ENCODE peak calls at places on chromosomes 11 and 22, in nine cellular contexts. One of them, this sample, is unnamed.

GRCh38 chr22:29325356-29325755 is 9.9 kb upstream of the RASL10A start:
- DNase-seq in left ventricle myocardium inferior: no peak
- DNase-seq in pancreas: no peak
- DNase-seq in tibial nerve: no peak
- DNase-seq in fibroblast of lung: no peak
- DNase-seq in lower leg skin: no peak
- DNase-seq in SK-N-SH: no peak
- DNase-seq in ascending aorta: no peak
- DNase-seq in choroid plexus epithelial cell: no peak
- DNase-seq in this sample: no peak

GRCh38 chr11:36034572-36035331 is 90.9 kb downstream of the LDLRAD3 start:
- DNase-seq in ascending aorta: no peak
- DNase-seq in SK-N-SH: peak
- DNase-seq in tibial nerve: no peak
- DNase-seq in lower leg skin: no peak
- DNase-seq in left ventricle myocardium inferior: no peak
- DNase-seq in pancreas: no peak
- DNase-seq in choroid plexus epithelial cell: peak
- DNase-seq in fibroblast of lung: peak
- DNase-seq in this sample: peak

GRCh38 chr11:12269104-12269441 is 108.3 kb upstream of the PARVA start:
- DNase-seq in tibial nerve: no peak
- DNase-seq in left ventricle myocardium inferior: no peak
- DNase-seq in pancreas: peak
- DNase-seq in lower leg skin: no peak
- DNase-seq in SK-N-SH: peak
- DNase-seq in fibroblast of lung: no peak
- DNase-seq in choroid plexus epithelial cell: peak
- DNase-seq in ascending aorta: peak
- DNase-seq in this sample: peak

GRCh38 chr11:77400306-77400705 is 73.6 kb downstream of the PAK1 start:
- DNase-seq in ascending aorta: no peak
- DNase-seq in choroid plexus epithelial cell: no peak
- DNase-seq in tibial nerve: no peak
- DNase-seq in lower leg skin: no peak
- DNase-seq in SK-N-SH: no peak
- DNase-seq in left ventricle myocardium inferior: no peak
- DNase-seq in fibroblast of lung: no peak
- DNase-seq in pancreas: no peak
- DNase-seq in this sample: no peak

GRCh38 chr22:18078329-18079041 is 695 bp downstream of the PEX26 start:
- DNase-seq in tibial nerve: no peak
- DNase-seq in fibroblast of lung: peak
- DNase-seq in pancreas: peak
- DNase-seq in lower leg skin: no peak
- DNase-seq in SK-N-SH: peak
- DNase-seq in left ventricle myocardium inferior: no peak
- DNase-seq in ascending aorta: no peak
- DNase-seq in choroid plexus epithelial cell: peak
- DNase-seq in this sample: no peak

GRCh38 chr11:133808393-133809140 is 36.7 kb downstream of the SPATA19 start:
- DNase-seq in fibroblast of lung: no peak
- DNase-seq in left ventricle myocardium inferior: no peak
- DNase-seq in pancreas: no peak
- DNase-seq in choroid plexus epithelial cell: peak
- DNase-seq in SK-N-SH: no peak
- DNase-seq in lower leg skin: no peak
- DNase-seq in ascending aorta: no peak
- DNase-seq in tibial nerve: no peak
- DNase-seq in this sample: peak

GRCh38 chr22:28151241-28151640 is 232.2 kb upstream of the PITPNB start:
- DNase-seq in choroid plexus epithelial cell: no peak
- DNase-seq in tibial nerve: no peak
- DNase-seq in pancreas: no peak
- DNase-seq in SK-N-SH: no peak
- DNase-seq in ascending aorta: no peak
- DNase-seq in fibroblast of lung: no peak
- DNase-seq in left ventricle myocardium inferior: no peak
- DNase-seq in lower leg skin: no peak
- DNase-seq in this sample: no peak

GRCh38 chr22:32905400-32905799 is 103.9 kb downstream of the TIMP3 start:
- DNase-seq in SK-N-SH: peak
- DNase-seq in tibial nerve: no peak
- DNase-seq in ascending aorta: no peak
- DNase-seq in left ventricle myocardium inferior: no peak
- DNase-seq in lower leg skin: no peak
- DNase-seq in pancreas: no peak
- DNase-seq in fibroblast of lung: peak
- DNase-seq in choroid plexus epithelial cell: no peak
- DNase-seq in this sample: no peak

GRCh38 chr22:30861688-30862552 is 106.7 kb downstream of the MORC2 start:
- DNase-seq in lower leg skin: no peak
- DNase-seq in fibroblast of lung: no peak
- DNase-seq in choroid plexus epithelial cell: no peak
- DNase-seq in ascending aorta: peak
- DNase-seq in tibial nerve: peak
- DNase-seq in left ventricle myocardium inferior: no peak
- DNase-seq in SK-N-SH: peak
- DNase-seq in pancreas: no peak
- DNase-seq in this sample: no peak

DNA sequence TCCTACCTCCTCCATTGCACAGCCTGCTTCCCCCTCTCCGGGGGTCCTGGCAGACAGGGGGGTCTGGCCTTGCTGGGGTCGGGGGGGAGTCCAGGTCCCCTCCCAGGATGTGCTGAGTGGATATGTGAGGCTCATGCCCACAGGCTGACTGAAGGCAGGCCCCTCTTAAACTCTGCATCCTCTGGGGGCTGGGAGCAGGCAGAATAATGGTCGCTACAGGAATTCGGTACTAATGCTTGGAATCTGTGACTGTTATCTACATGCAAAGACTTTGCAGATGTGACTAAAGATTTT is 1.6 kb upstream of the SUN2 start:
- DNase-seq in left ventricle myocardium inferior: no peak
- DNase-seq in tibial nerve: no peak
- DNase-seq in SK-N-SH: no peak
- DNase-seq in fibroblast of lung: no peak
- DNase-seq in ascending aorta: no peak
- DNase-seq in pancreas: peak
- DNase-seq in choroid plexus epithelial cell: no peak
- DNase-seq in lower leg skin: no peak
- DNase-seq in this sample: no peak
- H3K4me3 ChIP-seq in left ventricle myocardium inferior: no peak
- H3K4me3 ChIP-seq in tibial nerve: no peak
- H3K4me3 ChIP-seq in SK-N-SH: no peak
- H3K4me3 ChIP-seq in fibroblast of lung: no peak
- H3K4me3 ChIP-seq in ascending aorta: no peak
- H3K4me3 ChIP-seq in pancreas: no peak
- H3K4me3 ChIP-seq in choroid plexus epithelial cell: no peak
- H3K4me3 ChIP-seq in lower leg skin: no peak
- H3K4me3 ChIP-seq in this sample: no peak

GRCh38 chr11:62445314-62445740 is 26.5 kb downstream of the SCGB1A1 start:
- DNase-seq in SK-N-SH: no peak
- DNase-seq in fibroblast of lung: peak
- DNase-seq in left ventricle myocardium inferior: peak
- DNase-seq in pancreas: no peak
- DNase-seq in tibial nerve: no peak
- DNase-seq in lower leg skin: no peak
- DNase-seq in choroid plexus epithelial cell: no peak
- DNase-seq in ascending aorta: peak
- DNase-seq in this sample: peak

GRCh38 chr11:62446091-62446490 is 27.3 kb downstream of the SCGB1A1 start:
- DNase-seq in left ventricle myocardium inferior: no peak
- DNase-seq in lower leg skin: no peak
- DNase-seq in pancreas: no peak
- DNase-seq in ascending aorta: peak
- DNase-seq in choroid plexus epithelial cell: no peak
- DNase-seq in fibroblast of lung: no peak
- DNase-seq in tibial nerve: no peak
- DNase-seq in SK-N-SH: no peak
- DNase-seq in this sample: no peak

GRCh38 chr11:62443390-62444201 is 24.8 kb downstream of the SCGB1A1 start:
- DNase-seq in ascending aorta: peak
- DNase-seq in tibial nerve: peak
- DNase-seq in fibroblast of lung: peak
- DNase-seq in choroid plexus epithelial cell: no peak
- DNase-seq in SK-N-SH: peak
- DNase-seq in pancreas: no peak
- DNase-seq in lower leg skin: no peak
- DNase-seq in left ventricle myocardium inferior: peak
- DNase-seq in this sample: peak

GRCh38 chr11:62444835-62445234 is 26.0 kb downstream of the SCGB1A1 start:
- DNase-seq in pancreas: no peak
- DNase-seq in fibroblast of lung: no peak
- DNase-seq in ascending aorta: no peak
- DNase-seq in SK-N-SH: no peak
- DNase-seq in lower leg skin: no peak
- DNase-seq in tibial nerve: no peak
- DNase-seq in choroid plexus epithelial cell: no peak
- DNase-seq in left ventricle myocardium inferior: no peak
- DNase-seq in this sample: no peak

DNA sequence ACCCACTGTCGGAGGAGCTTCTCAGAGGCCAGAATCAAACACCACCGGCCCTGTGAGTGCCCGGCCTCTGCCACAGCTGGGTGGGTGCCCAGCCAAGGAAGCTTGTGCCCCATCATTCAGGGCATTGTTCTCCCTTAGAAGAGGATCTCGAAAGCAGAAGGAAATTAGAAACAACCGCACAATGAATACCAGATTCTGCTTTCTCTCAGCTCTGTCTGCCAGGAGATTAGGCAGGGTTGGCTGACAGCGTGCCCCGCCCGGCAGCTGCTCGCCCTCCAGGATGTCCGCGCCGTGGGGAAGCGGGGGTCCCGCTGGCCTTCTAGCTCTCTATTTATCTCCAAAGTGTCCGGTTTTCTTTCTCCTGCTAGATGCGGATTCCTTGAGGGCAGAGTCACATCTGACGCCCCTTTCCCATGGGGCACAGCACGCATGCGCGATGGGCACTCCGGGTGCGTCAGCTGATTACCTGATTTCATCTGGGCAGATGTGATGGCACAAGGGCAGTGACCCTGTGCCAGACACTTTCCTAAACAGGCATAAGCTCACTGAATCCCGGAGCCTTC is 25.5 kb downstream of the SCGB1A1 start:
- DNase-seq in pancreas: no peak
- DNase-seq in choroid plexus epithelial cell: peak
- DNase-seq in SK-N-SH: peak
- DNase-seq in fibroblast of lung: peak
- DNase-seq in tibial nerve: peak
- DNase-seq in left ventricle myocardium inferior: peak
- DNase-seq in lower leg skin: peak
- DNase-seq in ascending aorta: peak
- DNase-seq in this sample: peak
- H3K4me3 ChIP-seq in pancreas: peak
- H3K4me3 ChIP-seq in choroid plexus epithelial cell: peak
- H3K4me3 ChIP-seq in SK-N-SH: peak
- H3K4me3 ChIP-seq in fibroblast of lung: peak
- H3K4me3 ChIP-seq in tibial nerve: peak
- H3K4me3 ChIP-seq in left ventricle myocardium inferior: peak
- H3K4me3 ChIP-seq in lower leg skin: no peak
- H3K4me3 ChIP-seq in ascending aorta: peak
- H3K4me3 ChIP-seq in this sample: peak

GRCh38 chr22:48849963-48850657 is 977.6 kb downstream of the BRD1 start:
- DNase-seq in ascending aorta: peak
- DNase-seq in lower leg skin: no peak
- DNase-seq in SK-N-SH: no peak
- DNase-seq in fibroblast of lung: no peak
- DNase-seq in left ventricle myocardium inferior: no peak
- DNase-seq in pancreas: no peak
- DNase-seq in tibial nerve: no peak
- DNase-seq in choroid plexus epithelial cell: no peak
- DNase-seq in this sample: no peak
- H3K4me3 ChIP-seq in ascending aorta: no peak
- H3K4me3 ChIP-seq in lower leg skin: no peak
- H3K4me3 ChIP-seq in SK-N-SH: no peak
- H3K4me3 ChIP-seq in fibroblast of lung: no peak
- H3K4me3 ChIP-seq in left ventricle myocardium inferior: no peak
- H3K4me3 ChIP-seq in pancreas: no peak
- H3K4me3 ChIP-seq in tibial nerve: no peak
- H3K4me3 ChIP-seq in choroid plexus epithelial cell: no peak
- H3K4me3 ChIP-seq in this sample: no peak

GRCh38 chr22:23269441-23270211 is 89.3 kb downstream of the BCR start:
- DNase-seq in tibial nerve: no peak
- DNase-seq in pancreas: no peak
- DNase-seq in fibroblast of lung: no peak
- DNase-seq in ascending aorta: no peak
- DNase-seq in SK-N-SH: no peak
- DNase-seq in choroid plexus epithelial cell: no peak
- DNase-seq in left ventricle myocardium inferior: no peak
- DNase-seq in lower leg skin: no peak
- DNase-seq in this sample: no peak

GRCh38 chr22:23266780-23267179 is 86.5 kb downstream of the BCR start:
- DNase-seq in pancreas: no peak
- DNase-seq in fibroblast of lung: no peak
- DNase-seq in lower leg skin: no peak
- DNase-seq in tibial nerve: no peak
- DNase-seq in choroid plexus epithelial cell: no peak
- DNase-seq in SK-N-SH: no peak
- DNase-seq in left ventricle myocardium inferior: no peak
- DNase-seq in ascending aorta: no peak
- DNase-seq in this sample: no peak

GRCh38 chr22:23268877-23269276 is 88.6 kb downstream of the BCR start:
- DNase-seq in SK-N-SH: no peak
- DNase-seq in fibroblast of lung: no peak
- DNase-seq in ascending aorta: no peak
- DNase-seq in left ventricle myocardium inferior: no peak
- DNase-seq in pancreas: no peak
- DNase-seq in choroid plexus epithelial cell: no peak
- DNase-seq in tibial nerve: no peak
- DNase-seq in lower leg skin: no peak
- DNase-seq in this sample: no peak

GRCh38 chr22:23267225-23268043 is 87.1 kb downstream of the BCR start:
- DNase-seq in fibroblast of lung: no peak
- DNase-seq in left ventricle myocardium inferior: no peak
- DNase-seq in tibial nerve: no peak
- DNase-seq in choroid plexus epithelial cell: no peak
- DNase-seq in ascending aorta: no peak
- DNase-seq in lower leg skin: no peak
- DNase-seq in pancreas: no peak
- DNase-seq in SK-N-SH: peak
- DNase-seq in this sample: no peak

DNA sequence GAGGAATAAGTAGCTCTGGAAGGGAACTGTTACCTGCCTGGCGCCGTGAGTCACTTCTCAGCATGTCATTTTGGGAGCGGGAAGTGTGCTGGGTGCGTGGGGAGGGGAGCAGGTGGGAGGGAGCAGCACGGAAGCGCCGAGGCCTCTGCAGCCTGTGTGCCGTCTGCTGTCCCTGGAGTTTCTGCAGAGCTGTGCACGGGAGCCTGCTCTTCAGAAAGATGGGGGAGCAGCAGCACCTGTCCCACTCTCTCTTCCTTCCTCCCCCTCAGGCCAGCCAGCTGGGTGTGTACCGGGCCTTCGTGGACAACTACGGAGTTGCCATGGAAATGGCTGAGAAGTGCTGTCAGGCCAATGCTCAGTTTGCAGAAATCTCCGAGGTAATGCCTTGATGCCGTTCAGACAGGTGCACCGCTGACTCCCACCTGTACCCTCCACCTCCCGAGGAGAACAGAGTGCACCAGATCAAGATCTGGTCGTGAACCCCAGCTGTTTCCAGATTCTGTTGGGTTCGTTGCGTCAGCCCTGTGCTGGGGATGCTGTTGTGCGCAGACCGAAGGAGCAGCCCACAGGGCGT is 87.9 kb downstream of the BCR start:
- DNase-seq in tibial nerve: no peak
- DNase-seq in SK-N-SH: no peak
- DNase-seq in left ventricle myocardium inferior: no peak
- DNase-seq in choroid plexus epithelial cell: no peak
- DNase-seq in pancreas: no peak
- DNase-seq in fibroblast of lung: no peak
- DNase-seq in ascending aorta: no peak
- DNase-seq in lower leg skin: no peak
- DNase-seq in this sample: no peak
- H3K4me3 ChIP-seq in tibial nerve: no peak
- H3K4me3 ChIP-seq in SK-N-SH: no peak
- H3K4me3 ChIP-seq in left ventricle myocardium inferior: no peak
- H3K4me3 ChIP-seq in choroid plexus epithelial cell: no peak
- H3K4me3 ChIP-seq in pancreas: no peak
- H3K4me3 ChIP-seq in fibroblast of lung: no peak
- H3K4me3 ChIP-seq in ascending aorta: no peak
- H3K4me3 ChIP-seq in lower leg skin: no peak
- H3K4me3 ChIP-seq in this sample: no peak